ENCODE peak calls at places on chromosomes 4 and X, in four cellular contexts. K is uterus, S is prostate gland, L is IMR-90. E is an unnamed sample.

GRCh38 chr4:123676550-123677229 is 280.1 kb downstream of the SPRY1 start:
- DNase-seq in K (no peak), S (no peak), L (no peak), E (no peak)

GRCh38 chrX:12999422-12999821 is 24.5 kb downstream of the TMSB4X start:
- DNase-seq in K (no peak), S (no peak), L (peak), E (no peak)

GRCh38 chr4:127482049-127482448 is 150.7 kb upstream of the INTU start:
- DNase-seq in K (no peak), S (no peak), L (no peak), E (no peak)

GRCh38 chrX:31580726-31581125 is 508.9 kb upstream of the FTHL17 start:
- DNase-seq in K (no peak), S (no peak), L (peak), E (no peak)

GRCh38 chr4:118417325-118417724 is 64.5 kb upstream of the PRSS12 start:
- DNase-seq in K (no peak), S (no peak), L (peak), E (no peak)

GRCh38 chrX:38803609-38804480 is 2.6 kb downstream of the MID1IP1 start:
- DNase-seq in K (peak), S (peak), L (peak), E (peak)

GRCh38 chr4:98482503-98482846 is 175.9 kb downstream of the TSPAN5 start:
- DNase-seq in K (no peak), S (no peak), L (no peak), E (no peak)

GRCh38 chrX:42720209-42720608 is 57.8 kb downstream of the PPP1R2C start:
- DNase-seq in K (no peak), S (no peak), L (no peak), E (no peak)

GRCh38 chrX:27675493-27675892 is 85.3 kb downstream of the DCAF8L2 start:
- DNase-seq in K (no peak), S (no peak), L (peak), E (no peak)

GRCh38 chr4:141871086-141871485 is 234.7 kb downstream of the IL15 start:
- DNase-seq in K (no peak), S (no peak), L (peak), E (no peak)

GRCh38 chr4:156614536-156614935 is 357.1 kb downstream of the PDGFC start:
- DNase-seq in K (no peak), S (no peak), L (no peak), E (no peak)

GRCh38 chr4:112358952-112359749 is 62.0 kb downstream of the ALPK1 start:
- DNase-seq in K (no peak), S (no peak), L (no peak), E (no peak)

GRCh38 chr4:139768913-139769312 is 103.3 kb downstream of the MGST2 start:
- DNase-seq in K (no peak), S (no peak), L (no peak), E (peak)

GRCh38 chrX:40104649-40105015 is 6.9 kb upstream of the BCOR start:
- DNase-seq in K (peak), S (peak), L (peak), E (peak)

GRCh38 chr4:181897935-181898334 is 345.3 kb upstream of the TENM3 start:
- DNase-seq in K (no peak), S (no peak), L (peak), E (no peak)

GRCh38 chr4:163164591-163164990 is 2.1 kb downstream of the NAF1 start:
- DNase-seq in K (no peak), S (no peak), L (no peak), E (no peak)

GRCh38 chr4:186228514-186228894 is 1.2 kb downstream of the KLKB1 start:
- DNase-seq in K (no peak), S (no peak), L (no peak), E (no peak)

GRCh38 chrX:70231666-70232065 is 2.8 kb upstream of the AWAT1 start:
- DNase-seq in K (no peak), S (no peak), L (no peak), E (no peak)

GRCh38 chrX:119468186-119468929 is at the start of gene SLC25A5:
- DNase-seq in K (peak), S (peak), L (peak), E (peak)

GRCh38 chr4:23878912-23879732 is 10.7 kb downstream of the PPARGC1A start:
- DNase-seq in K (no peak), S (no peak), L (peak), E (no peak)

GRCh38 chrX:133638285-133638684 is 223.0 kb upstream of the GPC4 start:
- DNase-seq in K (no peak), S (no peak), L (no peak), E (no peak)

GRCh38 chrX:70508296-70508911 is 63.8 kb downstream of the DLG3 start:
- DNase-seq in K (no peak), S (no peak), L (peak), E (no peak)

GRCh38 chrX:12865359-12865758 is 1.5 kb upstream of the TLR7 start:
- DNase-seq in K (no peak), S (no peak), L (no peak), E (no peak)

GRCh38 chr4:125780159-125780558 is 465.4 kb downstream of the FAT4 start:
- DNase-seq in K (no peak), S (no peak), L (peak), E (no peak)

GRCh38 chrX:21839334-21840198 is at the start of gene MBTPS2:
- DNase-seq in K (peak), S (peak), L (peak), E (peak)
- TF ChIP-seq POLR2A in K (no peak), S (peak), L (peak), E (peak)

DNA sequence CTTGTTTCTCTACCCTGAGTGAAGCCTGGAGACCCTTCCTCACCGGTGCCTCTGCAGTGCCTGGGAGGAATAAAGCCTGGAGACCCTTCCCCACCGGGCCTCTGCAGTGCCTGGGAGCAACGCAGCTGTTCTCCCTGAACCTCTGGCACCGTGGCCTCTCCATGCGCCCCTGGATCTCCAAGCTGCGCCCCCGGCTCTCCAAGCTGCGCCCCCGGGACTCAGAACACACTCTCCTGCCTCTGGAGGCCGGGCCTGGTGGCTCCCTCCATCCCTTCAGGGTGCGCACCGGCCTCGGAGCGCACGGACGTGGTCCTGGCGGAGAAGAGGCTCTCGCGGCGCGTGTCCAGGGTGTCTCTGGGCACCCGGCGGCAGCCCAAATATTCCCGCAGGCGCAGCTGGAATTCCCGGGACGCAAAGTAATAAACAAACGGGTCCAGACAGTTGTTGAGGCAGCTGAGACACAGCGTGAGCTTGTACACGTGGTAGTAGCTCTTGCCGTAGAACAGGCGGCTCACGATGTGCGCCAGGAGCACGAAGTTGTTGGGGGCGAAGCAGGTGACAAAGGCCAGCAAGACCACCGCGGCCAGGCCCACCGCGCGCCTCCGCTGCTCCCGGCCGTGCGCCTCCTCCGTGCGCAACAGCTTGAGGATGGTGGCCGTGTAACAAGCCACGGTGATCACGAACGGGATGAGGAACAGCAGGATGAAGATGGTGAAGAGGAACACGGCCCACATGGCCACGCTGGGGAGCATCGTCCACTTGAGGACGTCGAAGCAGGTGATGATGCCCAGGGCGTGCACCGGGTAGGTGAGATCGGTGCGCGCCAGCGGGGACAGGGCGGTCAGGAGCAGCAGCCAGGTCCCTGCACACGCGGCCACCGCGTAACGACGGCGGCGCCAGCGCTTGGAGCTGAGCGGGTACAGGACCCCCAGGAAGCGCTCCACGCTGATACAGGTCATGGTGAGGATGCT is 12.8 kb upstream of the ASMTL start:
- DNase-seq in K (no peak), S (no peak), L (no peak), E (no peak)
- TF ChIP-seq POLR2A in K (no peak), S (no peak), L (no peak), E (no peak)

DNA sequence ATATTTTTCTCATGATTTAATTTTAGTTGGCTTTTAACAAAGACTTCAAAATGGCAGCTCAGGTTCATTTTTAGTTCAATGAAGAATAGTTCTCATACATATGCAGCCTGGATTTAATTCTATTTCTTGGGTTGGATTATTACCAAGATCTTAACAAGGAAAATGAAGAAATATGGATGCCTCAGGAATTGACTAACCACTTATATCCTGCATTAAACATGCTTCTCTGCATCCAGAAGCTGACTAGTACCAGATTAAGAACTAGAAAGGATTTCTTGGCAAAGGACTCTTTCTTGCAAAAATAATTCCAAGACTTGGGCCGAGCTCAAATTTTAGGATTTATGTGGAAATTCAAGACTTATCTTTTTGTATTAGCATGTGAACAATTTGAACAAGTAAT is 5.6 kb upstream of the KLHL2 start:
- DNase-seq in K (no peak), S (no peak), L (no peak), E (no peak)
- TF ChIP-seq POLR2A in K (no peak), S (no peak), L (no peak), E (no peak)

GRCh38 chr4:42643685-42644084 is 13.2 kb downstream of the ATP8A1 start:
- DNase-seq in K (no peak), S (no peak), L (no peak), E (peak)
- TF ChIP-seq POLR2A in K (no peak), S (no peak), L (no peak), E (no peak)

DNA sequence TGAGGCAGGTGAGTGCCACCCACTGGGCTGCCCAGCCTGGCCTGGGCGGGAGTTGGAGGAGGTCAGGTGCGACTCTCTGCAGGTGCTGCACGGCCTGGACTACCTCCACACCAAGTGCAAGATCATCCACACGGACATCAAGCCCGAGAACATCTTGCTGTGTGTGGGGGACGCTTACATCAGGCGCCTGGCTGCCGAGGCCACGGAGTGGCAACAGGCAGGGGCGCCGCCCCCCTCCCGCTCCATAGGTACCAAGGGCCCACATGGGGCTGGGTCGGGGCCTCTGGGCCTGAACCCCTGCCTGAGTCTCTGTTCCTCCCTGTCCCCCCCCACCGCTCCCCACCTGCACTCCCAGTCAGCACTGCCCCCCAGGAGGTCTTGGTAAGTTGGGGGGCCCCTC is 2.0 kb downstream of the SRPK3 start:
- DNase-seq in K (no peak), S (no peak), L (no peak), E (no peak)
- TF ChIP-seq POLR2A in K (no peak), S (no peak), L (no peak), E (no peak)

E was measured in erythroblast.